ENCODE peak calls at places on chromosomes 16 and 17, in five cellular contexts. P is neural crest cell, B is ascending aorta, O is heart right ventricle, Z is endodermal cell. R is an unnamed sample.

GRCh38 chr16:30786936-30787612 is at the start of gene ZNF629:
- DNase-seq in P (peak), B (no peak), O (peak), Z (peak), R (no peak)

GRCh38 chr16:73717266-73718057 is 579.2 kb upstream of the PSMD7 start:
- DNase-seq in P (no peak), B (no peak), O (no peak), Z (no peak), R (no peak)

GRCh38 chr17:67289174-67289876 is 44.3 kb upstream of the HELZ start:
- DNase-seq in P (no peak), B (no peak), O (peak), Z (peak), R (no peak)

GRCh38 chr17:78933025-78933958 is 8.1 kb upstream of the TIMP2 start:
- DNase-seq in P (no peak), B (peak), O (no peak), Z (no peak), R (peak)

GRCh38 chr17:72931635-72932034 is 160.9 kb downstream of the SLC39A11 start:
- DNase-seq in P (no peak), B (no peak), O (no peak), Z (no peak), R (peak)

GRCh38 chr17:74268554-74268953 is 5.5 kb upstream of the DNAI2 start:
- DNase-seq in P (no peak), B (no peak), O (no peak), Z (no peak), R (no peak)

GRCh38 chr17:61218438-61218837 is 181.2 kb upstream of the TBX2 start:
- DNase-seq in P (no peak), B (no peak), O (no peak), Z (no peak), R (no peak)

GRCh38 chr16:2145843-2146242 is 2.6 kb upstream of the RAB26 start:
- DNase-seq in P (no peak), B (no peak), O (no peak), Z (no peak), R (no peak)

GRCh38 chr16:4947722-4948503 is 10.2 kb upstream of the SEC14L5 start:
- DNase-seq in P (no peak), B (no peak), O (no peak), Z (peak), R (no peak)

GRCh38 chr16:86512301-86512859 is 2.1 kb downstream of the FOXF1 start:
- DNase-seq in P (no peak), B (no peak), O (no peak), Z (peak), R (no peak)

GRCh38 chr17:32240745-32241144 is 24.9 kb upstream of the RHBDL3 start:
- DNase-seq in P (no peak), B (no peak), O (peak), Z (peak), R (no peak)

GRCh38 chr17:5260542-5260941 is 21.5 kb upstream of the RABEP1 start:
- DNase-seq in P (no peak), B (no peak), O (no peak), Z (no peak), R (no peak)

GRCh38 chr17:59436900-59437299 is 105.4 kb downstream of the YPEL2 start:
- DNase-seq in P (no peak), B (no peak), O (peak), Z (no peak), R (no peak)

GRCh38 chr16:48963901-48964615 is 317.6 kb downstream of the CBLN1 start:
- DNase-seq in P (no peak), B (no peak), O (no peak), Z (no peak), R (peak)

GRCh38 chr16:53703590-53704444 is at the start of the genes FTO and RPGRIP1L:
- DNase-seq in P (peak), B (peak), O (peak), Z (peak), R (peak)
- TF ChIP-seq CTCF in P (no peak), B (no peak), O (peak), Z (no peak), R (no peak)

GRCh38 chr16:61654962-61655361 is 381.3 kb downstream of the CDH8 start:
- DNase-seq in P (no peak), B (no peak), O (no peak), Z (no peak), R (no peak)
- TF ChIP-seq CTCF in P (no peak), B (no peak), O (no peak), Z (peak), R (no peak)

GRCh38 chr16:370443-370842 is at the start of gene MRPL28:
- DNase-seq in P (peak), B (peak), O (peak), Z (peak), R (no peak)
- TF ChIP-seq CTCF in P (no peak), B (no peak), O (no peak), Z (no peak), R (no peak)

GRCh38 chr16:23348579-23349469 is 46.7 kb downstream of the SCNN1B start:
- DNase-seq in P (no peak), B (no peak), O (no peak), Z (peak), R (no peak)
- TF ChIP-seq CTCF in P (no peak), B (no peak), O (no peak), Z (peak), R (peak)

R was measured in epithelial cell of proximal tubule.